ENCODE peak calls at places on chromosomes 5 and 9, in nine cellular contexts. S is MM.1S, A is IMR-90, W is natural killer cell, Y is K562, E is endothelial cell of umbilical vein, C is adrenal gland, L is fibroblast of mammary gland, J is foreskin fibroblast. P is an unnamed sample.

GRCh38 chr5:133781446-133781845 is 169.1 kb upstream of the FSTL4 start:
- DNase-seq in S (no peak), A (no peak), W (no peak), Y (no peak), E (no peak), C (no peak), L (no peak), J (no peak), P (no peak)

GRCh38 chr5:167871091-167871490 is 420.4 kb upstream of the WWC1 start:
- DNase-seq in S (no peak), A (no peak), W (no peak), Y (no peak), E (no peak), C (no peak), L (no peak), J (no peak), P (no peak)

GRCh38 chr9:27925815-27926214 is 352.5 kb upstream of the C9orf72 start:
- DNase-seq in S (no peak), A (no peak), W (no peak), Y (no peak), E (no peak), C (no peak), L (no peak), J (no peak), P (no peak)

GRCh38 chr9:110152704-110153374 is 55.1 kb downstream of the C9orf152 start:
- DNase-seq in S (peak), A (peak), W (no peak), Y (peak), E (peak), C (no peak), L (peak), J (peak), P (no peak)

GRCh38 chr5:112862085-112862484 is 998 bp downstream of the SRP19 start:
- DNase-seq in S (no peak), A (no peak), W (no peak), Y (peak), E (peak), C (no peak), L (no peak), J (no peak), P (no peak)

GRCh38 chr5:115068239-115069086 is 101.2 kb downstream of the TRIM36 start:
- DNase-seq in S (peak), A (peak), W (no peak), Y (no peak), E (peak), C (peak), L (peak), J (peak), P (no peak)

GRCh38 chr5:56354836-56355235 is 121.7 kb upstream of the ANKRD55 start:
- DNase-seq in S (no peak), A (no peak), W (no peak), Y (no peak), E (no peak), C (no peak), L (no peak), J (no peak), P (no peak)

GRCh38 chr9:136982232-136983051 is at the start of gene LCNL1:
- DNase-seq in S (no peak), A (no peak), W (no peak), Y (no peak), E (no peak), C (no peak), L (no peak), J (no peak), P (no peak)

GRCh38 chr9:125494555-125494920 is 212.5 kb downstream of the MAPKAP1 start:
- DNase-seq in S (no peak), A (peak), W (no peak), Y (no peak), E (no peak), C (no peak), L (peak), J (peak), P (no peak)

GRCh38 chr5:110354341-110354740 is 372.1 kb downstream of the TMEM232 start:
- DNase-seq in S (no peak), A (no peak), W (no peak), Y (no peak), E (no peak), C (peak), L (peak), J (peak), P (no peak)

GRCh38 chr9:112558476-112558875 is 71.8 kb downstream of the KIAA1958 start:
- DNase-seq in S (no peak), A (peak), W (no peak), Y (no peak), E (no peak), C (no peak), L (peak), J (peak), P (no peak)

GRCh38 chr5:124774002-124774318 is 27.5 kb upstream of the ZNF608 start:
- DNase-seq in S (no peak), A (no peak), W (no peak), Y (no peak), E (no peak), C (no peak), L (no peak), J (no peak), P (no peak)

GRCh38 chr5:14105717-14106435 is 37.3 kb upstream of the TRIO start:
- DNase-seq in S (no peak), A (peak), W (no peak), Y (no peak), E (peak), C (peak), L (peak), J (peak), P (no peak)

GRCh38 chr5:87120518-87121314 is 147.0 kb upstream of the RASA1 start:
- DNase-seq in S (peak), A (peak), W (no peak), Y (no peak), E (peak), C (no peak), L (peak), J (peak), P (no peak)

GRCh38 chr9:127971357-127972315 is 9.2 kb downstream of the EEIG1 start:
- DNase-seq in S (peak), A (no peak), W (peak), Y (no peak), E (no peak), C (no peak), L (no peak), J (peak), P (no peak)

GRCh38 chr5:96795626-96796025 is 12.1 kb downstream of the ERAP1 start:
- DNase-seq in S (no peak), A (no peak), W (no peak), Y (no peak), E (no peak), C (no peak), L (no peak), J (no peak), P (no peak)

GRCh38 chr5:124979174-124979573 is 232.7 kb upstream of the ZNF608 start:
- DNase-seq in S (no peak), A (peak), W (no peak), Y (no peak), E (no peak), C (no peak), L (no peak), J (peak), P (no peak)

GRCh38 chr5:168908207-168908606 is 329.0 kb upstream of the PANK3 start:
- DNase-seq in S (no peak), A (no peak), W (no peak), Y (no peak), E (no peak), C (no peak), L (peak), J (peak), P (no peak)

GRCh38 chr5:37043693-37044092 is 167.1 kb downstream of the NIPBL start:
- DNase-seq in S (no peak), A (no peak), W (no peak), Y (no peak), E (no peak), C (no peak), L (no peak), J (no peak), P (no peak)
- TF ChIP-seq CTCF in S (peak), A (no peak), W (no peak), Y (no peak), E (no peak), C (no peak), L (no peak), J (peak), P (no peak)

GRCh38 chr9:130320697-130321080 is 55.1 kb downstream of the HMCN2 start:
- DNase-seq in S (no peak), A (no peak), W (no peak), Y (peak), E (no peak), C (peak), L (no peak), J (no peak), P (no peak)
- TF ChIP-seq CTCF in S (no peak), A (no peak), W (no peak), Y (peak), E (no peak), C (no peak), L (no peak), J (no peak), P (no peak)

GRCh38 chr5:65835191-65835590 is 91.2 kb upstream of the ERBIN start:
- DNase-seq in S (no peak), A (peak), W (no peak), Y (no peak), E (no peak), C (no peak), L (no peak), J (no peak), P (no peak)
- TF ChIP-seq CTCF in S (no peak), A (no peak), W (no peak), Y (no peak), E (no peak), C (no peak), L (no peak), J (no peak), P (no peak)

GRCh38 chr9:129552064-129552463 is 68.8 kb downstream of the C9orf50 start:
- DNase-seq in S (no peak), A (no peak), W (no peak), Y (no peak), E (no peak), C (no peak), L (no peak), J (no peak), P (no peak)

GRCh38 chr9:129549684-129550083 is 71.2 kb downstream of the C9orf50 start:
- DNase-seq in S (no peak), A (no peak), W (no peak), Y (no peak), E (no peak), C (peak), L (peak), J (peak), P (no peak)

GRCh38 chr9:129550199-129550839 is 70.6 kb downstream of the C9orf50 start:
- DNase-seq in S (no peak), A (peak), W (no peak), Y (no peak), E (peak), C (peak), L (peak), J (peak), P (no peak)

GRCh38 chr9:129553277-129553676 is 67.6 kb downstream of the C9orf50 start:
- DNase-seq in S (no peak), A (no peak), W (no peak), Y (no peak), E (no peak), C (no peak), L (no peak), J (no peak), P (no peak)

GRCh38 chr9:129551393-129551973 is 69.4 kb downstream of the C9orf50 start:
- DNase-seq in S (no peak), A (no peak), W (no peak), Y (no peak), E (no peak), C (no peak), L (no peak), J (no peak), P (no peak)
- TF ChIP-seq CTCF in S (no peak), A (no peak), W (no peak), Y (no peak), E (no peak), C (no peak), L (no peak), J (no peak), P (no peak)

GRCh38 chr5:2291146-2291840 is 408.6 kb upstream of the IRX4 start:
- DNase-seq in S (no peak), A (no peak), W (no peak), Y (no peak), E (no peak), C (no peak), L (no peak), J (no peak), P (no peak)

GRCh38 chr5:2295476-2295875 is 412.8 kb upstream of the IRX4 start:
- DNase-seq in S (no peak), A (no peak), W (no peak), Y (no peak), E (no peak), C (no peak), L (no peak), J (no peak), P (no peak)

GRCh38 chr5:2289380-2289779 is 406.7 kb upstream of the IRX4 start:
- DNase-seq in S (no peak), A (no peak), W (no peak), Y (no peak), E (no peak), C (no peak), L (no peak), J (no peak), P (no peak)

GRCh38 chr5:2297991-2298390 is 415.3 kb upstream of the IRX4 start:
- DNase-seq in S (no peak), A (no peak), W (no peak), Y (no peak), E (no peak), C (no peak), L (no peak), J (no peak), P (no peak)

DNA sequence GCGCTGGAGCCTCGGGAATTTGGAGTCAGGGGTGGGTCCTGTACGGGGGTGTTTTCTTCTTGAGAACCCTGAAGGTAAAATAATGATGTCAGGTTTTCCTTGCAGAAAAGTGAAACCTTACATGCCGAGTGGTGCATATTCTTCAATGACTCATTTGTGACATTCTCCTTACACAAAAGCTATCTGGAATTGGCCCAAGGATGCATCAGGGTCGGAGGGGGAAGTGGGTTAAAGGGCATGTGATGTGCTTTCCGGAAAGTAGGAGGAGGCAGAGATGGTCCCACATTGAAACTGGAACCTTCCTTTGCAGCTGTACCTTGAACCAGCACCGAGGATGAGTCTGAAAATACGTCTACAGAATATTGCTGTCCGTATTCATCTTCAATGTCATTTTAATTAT is 411.2 kb upstream of the IRX4 start:
- DNase-seq in S (no peak), A (no peak), W (no peak), Y (no peak), E (no peak), C (peak), L (no peak), J (no peak), P (no peak)
- TF ChIP-seq CTCF in S (no peak), A (no peak), W (no peak), Y (no peak), E (no peak), C (no peak), L (no peak), J (no peak), P (no peak)

GRCh38 chr9:38286357-38286756 is 106.1 kb upstream of the ALDH1B1 start:
- DNase-seq in S (no peak), A (no peak), W (no peak), Y (no peak), E (no peak), C (no peak), L (no peak), J (no peak), P (no peak)

GRCh38 chr9:38288502-38288901 is 104.0 kb upstream of the ALDH1B1 start:
- DNase-seq in S (no peak), A (no peak), W (no peak), Y (no peak), E (no peak), C (no peak), L (no peak), J (no peak), P (no peak)

GRCh38 chr9:38289486-38290275 is 102.8 kb upstream of the ALDH1B1 start:
- DNase-seq in S (no peak), A (no peak), W (no peak), Y (no peak), E (no peak), C (no peak), L (no peak), J (no peak), P (no peak)

GRCh38 chr9:38285236-38285635 is 107.3 kb upstream of the ALDH1B1 start:
- DNase-seq in S (no peak), A (no peak), W (no peak), Y (no peak), E (no peak), C (no peak), L (no peak), J (no peak), P (no peak)

GRCh38 chr9:38287420-38287985 is 105.0 kb upstream of the ALDH1B1 start:
- DNase-seq in S (no peak), A (no peak), W (no peak), Y (no peak), E (no peak), C (no peak), L (no peak), J (no peak), P (no peak)
- TF ChIP-seq CTCF in S (no peak), A (no peak), W (no peak), Y (no peak), E (no peak), C (no peak), L (no peak), J (no peak), P (no peak)

GRCh38 chr9:97484134-97484533 is 17.3 kb upstream of the TMOD1 start:
- DNase-seq in S (no peak), A (no peak), W (no peak), Y (no peak), E (peak), C (peak), L (no peak), J (no peak), P (no peak)

GRCh38 chr9:97487880-97488279 is 13.6 kb upstream of the TMOD1 start:
- DNase-seq in S (no peak), A (no peak), W (no peak), Y (no peak), E (no peak), C (no peak), L (no peak), J (no peak), P (no peak)

GRCh38 chr9:97491216-97491999 is 10.1 kb upstream of the TMOD1 start:
- DNase-seq in S (no peak), A (no peak), W (no peak), Y (no peak), E (no peak), C (no peak), L (no peak), J (no peak), P (no peak)

DNA sequence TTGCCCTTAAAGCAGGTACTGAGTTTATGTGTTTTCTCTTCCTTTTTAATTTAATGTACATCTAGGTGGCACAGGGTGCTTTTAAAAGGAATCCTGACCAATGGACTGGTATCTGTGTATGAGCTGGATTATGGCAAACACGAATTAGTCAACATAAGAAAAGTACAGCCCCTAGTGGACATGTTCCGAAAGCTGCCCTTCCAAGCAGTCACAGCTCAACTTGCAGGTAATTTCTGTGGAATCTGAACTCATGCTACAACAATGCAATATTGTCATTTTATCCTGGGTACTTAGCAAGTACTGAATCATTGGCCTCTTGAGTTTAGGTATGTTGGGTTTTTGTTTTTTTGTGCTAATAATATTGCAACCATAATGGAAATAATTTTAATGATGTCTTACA is 14.4 kb upstream of the TMOD1 start:
- DNase-seq in S (no peak), A (peak), W (no peak), Y (no peak), E (no peak), C (no peak), L (peak), J (no peak), P (no peak)
- TF ChIP-seq CTCF in S (peak), A (peak), W (no peak), Y (peak), E (peak), C (no peak), L (peak), J (peak), P (peak)

DNA sequence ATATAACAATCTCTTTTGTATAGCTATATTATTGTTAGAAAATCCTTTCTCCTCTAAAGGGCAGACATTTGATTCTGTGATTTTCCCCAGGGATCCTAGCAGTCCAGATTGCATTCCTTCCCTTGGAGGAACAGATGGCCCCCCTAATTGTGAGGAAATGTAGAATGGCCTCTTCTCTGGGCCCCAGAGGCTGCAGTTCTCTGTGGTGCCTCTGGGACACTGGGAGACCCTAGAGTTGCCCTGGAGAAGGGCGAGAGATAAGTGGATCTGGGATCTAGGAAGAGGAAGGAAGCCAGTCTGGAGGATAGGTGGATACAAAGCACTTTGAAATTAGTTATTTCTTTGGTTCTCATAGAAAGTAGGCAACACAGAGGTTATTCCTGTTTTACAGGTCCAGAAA is 1.9 kb upstream of the HINT2 start:
- DNase-seq in S (no peak), A (no peak), W (no peak), Y (peak), E (no peak), C (no peak), L (no peak), J (no peak), P (no peak)
- TF ChIP-seq CTCF in S (peak), A (peak), W (no peak), Y (no peak), E (peak), C (no peak), L (peak), J (no peak), P (no peak)

P was measured in D721Med.